ENCODE peak calls at places on chromosomes 2 and 18, in five cellular contexts. One of them, this sample, is unnamed.

GRCh38 chr2:149313512-149313972 is 16.8 kb upstream of the LYPD6 start:
- DNase-seq in H4: peak
- DNase-seq in CD4-positive, alpha-beta memory T cell: no peak
- DNase-seq in stimulated activated CD4-positive, alpha-beta T cell treated with anti-CD3 and anti-CD28 coated beads, Interleukin-1b, Interleukin-23, amount 100 ng/mL, for 48 hours: no peak
- DNase-seq in astrocyte: peak
- DNase-seq in this sample: peak

GRCh38 chr2:228700638-228701037 is 519.2 kb upstream of the SPHKAP start:
- DNase-seq in H4: peak
- DNase-seq in CD4-positive, alpha-beta memory T cell: no peak
- DNase-seq in stimulated activated CD4-positive, alpha-beta T cell treated with anti-CD3 and anti-CD28 coated beads, Interleukin-1b, Interleukin-23, amount 100 ng/mL, for 48 hours: no peak
- DNase-seq in astrocyte: peak
- DNase-seq in this sample: peak

GRCh38 chr2:57549642-57550102 is 496.9 kb upstream of the VRK2 start:
- DNase-seq in H4: peak
- DNase-seq in CD4-positive, alpha-beta memory T cell: no peak
- DNase-seq in stimulated activated CD4-positive, alpha-beta T cell treated with anti-CD3 and anti-CD28 coated beads, Interleukin-1b, Interleukin-23, amount 100 ng/mL, for 48 hours: no peak
- DNase-seq in astrocyte: no peak
- DNase-seq in this sample: no peak

GRCh38 chr2:106867231-106867943 is 18.6 kb downstream of the ST6GAL2 start:
- DNase-seq in H4: no peak
- DNase-seq in CD4-positive, alpha-beta memory T cell: no peak
- DNase-seq in stimulated activated CD4-positive, alpha-beta T cell treated with anti-CD3 and anti-CD28 coated beads, Interleukin-1b, Interleukin-23, amount 100 ng/mL, for 48 hours: no peak
- DNase-seq in astrocyte: no peak
- DNase-seq in this sample: no peak

GRCh38 chr2:240328526-240328925 is 106.9 kb upstream of the GPC1 start:
- DNase-seq in H4: no peak
- DNase-seq in CD4-positive, alpha-beta memory T cell: no peak
- DNase-seq in stimulated activated CD4-positive, alpha-beta T cell treated with anti-CD3 and anti-CD28 coated beads, Interleukin-1b, Interleukin-23, amount 100 ng/mL, for 48 hours: no peak
- DNase-seq in astrocyte: no peak
- DNase-seq in this sample: no peak

GRCh38 chr2:15242936-15243461 is 318.1 kb downstream of the NBAS start:
- DNase-seq in H4: no peak
- DNase-seq in CD4-positive, alpha-beta memory T cell: no peak
- DNase-seq in stimulated activated CD4-positive, alpha-beta T cell treated with anti-CD3 and anti-CD28 coated beads, Interleukin-1b, Interleukin-23, amount 100 ng/mL, for 48 hours: no peak
- DNase-seq in astrocyte: no peak
- DNase-seq in this sample: no peak

GRCh38 chr18:41872206-41872605 is 82.8 kb upstream of the PIK3C3 start:
- DNase-seq in H4: no peak
- DNase-seq in CD4-positive, alpha-beta memory T cell: no peak
- DNase-seq in stimulated activated CD4-positive, alpha-beta T cell treated with anti-CD3 and anti-CD28 coated beads, Interleukin-1b, Interleukin-23, amount 100 ng/mL, for 48 hours: no peak
- DNase-seq in astrocyte: no peak
- DNase-seq in this sample: no peak

GRCh38 chr2:101704046-101704466 is 6.5 kb downstream of the MAP4K4 start:
- DNase-seq in H4: no peak
- DNase-seq in CD4-positive, alpha-beta memory T cell: peak
- DNase-seq in stimulated activated CD4-positive, alpha-beta T cell treated with anti-CD3 and anti-CD28 coated beads, Interleukin-1b, Interleukin-23, amount 100 ng/mL, for 48 hours: no peak
- DNase-seq in astrocyte: peak
- DNase-seq in this sample: peak

GRCh38 chr2:109013046-109013445 is 24.0 kb upstream of the EDAR start:
- DNase-seq in H4: no peak
- DNase-seq in CD4-positive, alpha-beta memory T cell: no peak
- DNase-seq in stimulated activated CD4-positive, alpha-beta T cell treated with anti-CD3 and anti-CD28 coated beads, Interleukin-1b, Interleukin-23, amount 100 ng/mL, for 48 hours: no peak
- DNase-seq in astrocyte: no peak
- DNase-seq in this sample: no peak

GRCh38 chr2:57981369-57981768 is 65.2 kb upstream of the VRK2 start:
- DNase-seq in H4: no peak
- DNase-seq in CD4-positive, alpha-beta memory T cell: no peak
- DNase-seq in stimulated activated CD4-positive, alpha-beta T cell treated with anti-CD3 and anti-CD28 coated beads, Interleukin-1b, Interleukin-23, amount 100 ng/mL, for 48 hours: no peak
- DNase-seq in astrocyte: peak
- DNase-seq in this sample: peak

GRCh38 chr2:186641132-186641806 is 51.4 kb downstream of the ITGAV start:
- DNase-seq in H4: no peak
- DNase-seq in CD4-positive, alpha-beta memory T cell: no peak
- DNase-seq in stimulated activated CD4-positive, alpha-beta T cell treated with anti-CD3 and anti-CD28 coated beads, Interleukin-1b, Interleukin-23, amount 100 ng/mL, for 48 hours: no peak
- DNase-seq in astrocyte: no peak
- DNase-seq in this sample: no peak

GRCh38 chr2:158413581-158413980 is 43.0 kb downstream of the CCDC148 start:
- DNase-seq in H4: no peak
- DNase-seq in CD4-positive, alpha-beta memory T cell: no peak
- DNase-seq in stimulated activated CD4-positive, alpha-beta T cell treated with anti-CD3 and anti-CD28 coated beads, Interleukin-1b, Interleukin-23, amount 100 ng/mL, for 48 hours: no peak
- DNase-seq in astrocyte: no peak
- DNase-seq in this sample: peak

GRCh38 chr2:15725788-15726112 is 134.1 kb downstream of the DDX1 start:
- DNase-seq in H4: no peak
- DNase-seq in CD4-positive, alpha-beta memory T cell: no peak
- DNase-seq in stimulated activated CD4-positive, alpha-beta T cell treated with anti-CD3 and anti-CD28 coated beads, Interleukin-1b, Interleukin-23, amount 100 ng/mL, for 48 hours: no peak
- DNase-seq in astrocyte: no peak
- DNase-seq in this sample: no peak

GRCh38 chr18:22348521-22349316 is 69.0 kb downstream of the CTAGE1 start:
- DNase-seq in H4: peak
- DNase-seq in CD4-positive, alpha-beta memory T cell: no peak
- DNase-seq in stimulated activated CD4-positive, alpha-beta T cell treated with anti-CD3 and anti-CD28 coated beads, Interleukin-1b, Interleukin-23, amount 100 ng/mL, for 48 hours: no peak
- DNase-seq in astrocyte: peak
- DNase-seq in this sample: peak

GRCh38 chr2:34012728-34013302 is 413.7 kb upstream of the FAM98A start:
- DNase-seq in H4: peak
- DNase-seq in CD4-positive, alpha-beta memory T cell: no peak
- DNase-seq in stimulated activated CD4-positive, alpha-beta T cell treated with anti-CD3 and anti-CD28 coated beads, Interleukin-1b, Interleukin-23, amount 100 ng/mL, for 48 hours: peak
- DNase-seq in astrocyte: peak
- DNase-seq in this sample: peak

GRCh38 chr2:55948176-55948921 is 24.8 kb upstream of the EFEMP1 start:
- DNase-seq in H4: no peak
- DNase-seq in CD4-positive, alpha-beta memory T cell: no peak
- DNase-seq in stimulated activated CD4-positive, alpha-beta T cell treated with anti-CD3 and anti-CD28 coated beads, Interleukin-1b, Interleukin-23, amount 100 ng/mL, for 48 hours: no peak
- DNase-seq in astrocyte: peak
- DNase-seq in this sample: peak

GRCh38 chr2:188622898-188623297 is 331.2 kb downstream of the GULP1 start:
- DNase-seq in H4: no peak
- DNase-seq in CD4-positive, alpha-beta memory T cell: no peak
- DNase-seq in stimulated activated CD4-positive, alpha-beta T cell treated with anti-CD3 and anti-CD28 coated beads, Interleukin-1b, Interleukin-23, amount 100 ng/mL, for 48 hours: no peak
- DNase-seq in astrocyte: peak
- DNase-seq in this sample: no peak

GRCh38 chr2:112684415-112684775 is 36.4 kb upstream of the NT5DC4 start:
- DNase-seq in H4: no peak
- DNase-seq in CD4-positive, alpha-beta memory T cell: no peak
- DNase-seq in stimulated activated CD4-positive, alpha-beta T cell treated with anti-CD3 and anti-CD28 coated beads, Interleukin-1b, Interleukin-23, amount 100 ng/mL, for 48 hours: no peak
- DNase-seq in astrocyte: no peak
- DNase-seq in this sample: no peak

GRCh38 chr2:218386505-218387368 is 4.7 kb downstream of the SLC11A1 start:
- DNase-seq in H4: no peak
- DNase-seq in CD4-positive, alpha-beta memory T cell: no peak
- DNase-seq in stimulated activated CD4-positive, alpha-beta T cell treated with anti-CD3 and anti-CD28 coated beads, Interleukin-1b, Interleukin-23, amount 100 ng/mL, for 48 hours: no peak
- DNase-seq in astrocyte: no peak
- DNase-seq in this sample: no peak

GRCh38 chr2:98940102-98940501 is 4.1 kb upstream of the CRACDL start:
- DNase-seq in H4: no peak
- DNase-seq in CD4-positive, alpha-beta memory T cell: no peak
- DNase-seq in stimulated activated CD4-positive, alpha-beta T cell treated with anti-CD3 and anti-CD28 coated beads, Interleukin-1b, Interleukin-23, amount 100 ng/mL, for 48 hours: no peak
- DNase-seq in astrocyte: no peak
- DNase-seq in this sample: no peak

This sample was measured in fibroblast of lung.